ENCODE peak calls at places on chromosomes 5 and 9, in nine cellular contexts. M is neural progenitor cell; S is mesendoderm; C is heart left ventricle; L is tibial artery; F is CD4-positive, alpha-beta memory T cell; J is ovary; Q is brain microvascular endothelial cell; W is IMR-90. U is an unnamed sample.

GRCh38 chr9:87422999-87423398 is 74.7 kb upstream of the DAPK1 start:
- DNase-seq in W (no peak), C (no peak), J (no peak), M (no peak), Q (no peak), S (no peak), L (no peak), F (no peak), U (no peak)

GRCh38 chr9:130939405-130939941 is 426 bp upstream of the FIBCD1 start:
- DNase-seq in Q (no peak), S (peak; percentile 46), F (no peak), M (peak; percentile 91), J (no peak), C (no peak), L (no peak), W (peak; percentile 11), U (no peak)

GRCh38 chr5:53151713-53152458 is 42.3 kb upstream of the MOCS2 start:
- DNase-seq in M (no peak), W (peak; percentile 93), J (no peak), C (no peak), F (no peak), S (peak; percentile 3), Q (peak; percentile 93), L (peak; percentile 76), U (no peak)

GRCh38 chr9:86550411-86550810 is 196.2 kb upstream of the TUT7 start:
- DNase-seq in L (no peak), W (no peak), C (no peak), Q (no peak), S (no peak), J (no peak), F (no peak), M (no peak), U (no peak)

GRCh38 chr5:66891184-66891925 is 295.2 kb downstream of the MAST4 start:
- DNase-seq in Q (no peak), C (no peak), F (no peak), M (no peak), S (peak; percentile 49), L (no peak), W (peak; percentile 43), J (no peak), U (no peak)

GRCh38 chr9:113858282-113858681 is 17.8 kb upstream of the ZNF618 start:
- DNase-seq in F (no peak), J (no peak), C (no peak), Q (no peak), W (no peak), S (no peak), M (no peak), L (no peak), U (no peak)

GRCh38 chr9:112338561-112338960 is 5.1 kb upstream of the PTBP3 start:
- DNase-seq in W (peak; percentile 70), Q (peak; percentile 73), F (no peak), J (no peak), M (no peak), C (no peak), L (no peak), S (no peak), U (no peak)

GRCh38 chr5:154078305-154078704 is 39.5 kb downstream of the MFAP3 start:
- DNase-seq in Q (no peak), F (no peak), S (no peak), M (peak; percentile 31), J (no peak), C (no peak), L (no peak), W (no peak), U (no peak)

GRCh38 chr9:115008536-115008935 is 78.1 kb upstream of the TNFSF8 start:
- DNase-seq in L (no peak), F (no peak), W (peak; percentile 94), S (peak; percentile 78), C (no peak), M (peak; percentile 15), Q (peak; percentile 89), J (no peak), U (no peak)

GRCh38 chr9:107732781-107733529 is 243.4 kb upstream of the KLF4 start:
- DNase-seq in M (no peak), W (peak; percentile 73), Q (no peak), S (no peak), C (no peak), F (no peak), J (peak; percentile 58), L (peak; percentile 80), U (no peak)

GRCh38 chr5:66717455-66718373 is 121.5 kb downstream of the MAST4 start:
- DNase-seq in C (no peak), S (peak; percentile 52), J (no peak), M (no peak), F (no peak), W (no peak), L (no peak), Q (no peak), U (no peak)

GRCh38 chr5:13408616-13409015 is 535.9 kb downstream of the DNAH5 start:
- DNase-seq in M (no peak), C (no peak), J (no peak), Q (no peak), S (no peak), F (no peak), W (no peak), L (no peak), U (no peak)

GRCh38 chr5:78377718-78378105 is 17.3 kb downstream of the SCAMP1 start:
- DNase-seq in L (no peak), M (no peak), F (no peak), S (no peak), J (no peak), C (no peak), W (no peak), Q (no peak), U (no peak)

GRCh38 chr5:66232701-66233100 is 88.6 kb downstream of the SREK1 start:
- DNase-seq in L (no peak), C (no peak), F (no peak), M (no peak), Q (no peak), J (no peak), S (no peak), W (peak; percentile 55), U (no peak)

GRCh38 chr9:133945977-133946753 is 46.0 kb downstream of the VAV2 start:
- DNase-seq in Q (no peak), L (no peak), W (no peak), C (peak; percentile 50), M (no peak), F (no peak), S (no peak), J (peak; percentile 12), U (no peak)

GRCh38 chr9:98796364-98797101 is at the start of gene ANKS6:
- DNase-seq in L (peak; percentile 87), Q (peak; percentile 45), W (peak; percentile 65), C (peak; percentile 92), S (peak; percentile 84), M (peak; percentile 93), J (peak; percentile 90), F (peak; percentile 88), U (peak; percentile 72)

GRCh38 chr5:572398-573019 is 39.6 kb upstream of the CEP72 start:
- DNase-seq in W (no peak), M (no peak), Q (no peak), L (no peak), J (no peak), F (no peak), C (no peak), S (no peak), U (no peak)

GRCh38 chr5:571791-572190 is 40.3 kb upstream of the CEP72 start:
- DNase-seq in S (no peak), Q (no peak), J (no peak), M (no peak), F (no peak), C (no peak), L (no peak), W (no peak), U (no peak)

GRCh38 chr5:569358-569867 is 42.7 kb upstream of the CEP72 start:
- DNase-seq in W (no peak), S (no peak), M (no peak), L (no peak), C (no peak), Q (no peak), J (no peak), F (no peak), U (no peak)

GRCh38 chr5:569868-570361 is 42.2 kb upstream of the CEP72 start:
- DNase-seq in S (no peak), M (no peak), F (no peak), C (no peak), J (no peak), W (no peak), L (no peak), Q (no peak), U (no peak)

GRCh38 chr5:570886-571285 is 41.3 kb upstream of the CEP72 start:
- DNase-seq in W (no peak), L (no peak), F (no peak), C (no peak), J (no peak), Q (no peak), M (no peak), S (no peak), U (no peak)
- H3K27me3 ChIP-seq in W (peaks cover 60% of the 10 kb centered on the region), L (no peaks in the 10 kb centered on the region), F (no peaks in the 10 kb centered on the region), C (peaks cover 30% of the 10 kb centered on the region), J (no peaks in the 10 kb centered on the region), Q (peaks cover 11% of the 10 kb centered on the region), M (peaks cover 26% of the 10 kb centered on the region), S (no peaks in the 10 kb centered on the region), U (peaks cover 69% of the 10 kb centered on the region)

GRCh38 chr5:61253547-61253946 is 78.5 kb upstream of the ZSWIM6 start:
- DNase-seq in C (no peak), L (no peak), M (no peak), W (no peak), J (no peak), Q (no peak), F (no peak), S (no peak), U (no peak)
- H3K27me3 ChIP-seq in C (no peaks in the 10 kb centered on the region), L (no peaks in the 10 kb centered on the region), M (no peaks in the 10 kb centered on the region), W (no peaks in the 10 kb centered on the region), J (no peaks in the 10 kb centered on the region), Q (no peaks in the 10 kb centered on the region), F (peaks cover 3% of the 10 kb centered on the region), S (no peaks in the 10 kb centered on the region), U (no peaks in the 10 kb centered on the region)

DNA sequence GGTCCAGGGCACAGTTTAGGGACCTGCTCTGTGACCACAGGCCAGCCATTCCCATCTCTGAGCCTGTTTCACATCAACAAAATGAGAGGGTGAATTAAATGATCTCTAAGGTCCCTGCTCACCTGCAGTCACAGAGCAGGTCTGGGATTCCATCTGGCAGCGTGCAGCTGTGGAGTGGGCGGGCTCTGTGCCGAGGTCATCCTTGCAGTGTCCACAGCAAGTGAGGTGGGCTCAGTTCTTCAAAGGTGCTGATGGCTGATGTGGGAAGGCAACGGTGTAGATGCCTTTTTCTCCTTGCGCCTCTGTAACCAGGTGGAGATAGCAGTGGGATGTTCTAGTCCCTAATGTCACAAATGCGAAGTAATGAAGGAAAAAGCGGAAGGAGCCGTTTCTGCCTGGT is 11.9 kb downstream of the OR2V1 start:
- DNase-seq in M (no peak), F (no peak), S (no peak), W (no peak), J (no peak), C (no peak), Q (no peak), L (peak; percentile 17), U (no peak)
- H3K27me3 ChIP-seq in M (peaks cover 88% of the 10 kb centered on the region), F (peaks cover 14% of the 10 kb centered on the region), S (peaks cover 4% of the 10 kb centered on the region), W (peaks cover 12% of the 10 kb centered on the region), J (no peaks in the 10 kb centered on the region), C (peaks cover 65% of the 10 kb centered on the region), Q (peaks cover 10% of the 10 kb centered on the region), L (no peaks in the 10 kb centered on the region), U (peaks cover 77% of the 10 kb centered on the region)

DNA sequence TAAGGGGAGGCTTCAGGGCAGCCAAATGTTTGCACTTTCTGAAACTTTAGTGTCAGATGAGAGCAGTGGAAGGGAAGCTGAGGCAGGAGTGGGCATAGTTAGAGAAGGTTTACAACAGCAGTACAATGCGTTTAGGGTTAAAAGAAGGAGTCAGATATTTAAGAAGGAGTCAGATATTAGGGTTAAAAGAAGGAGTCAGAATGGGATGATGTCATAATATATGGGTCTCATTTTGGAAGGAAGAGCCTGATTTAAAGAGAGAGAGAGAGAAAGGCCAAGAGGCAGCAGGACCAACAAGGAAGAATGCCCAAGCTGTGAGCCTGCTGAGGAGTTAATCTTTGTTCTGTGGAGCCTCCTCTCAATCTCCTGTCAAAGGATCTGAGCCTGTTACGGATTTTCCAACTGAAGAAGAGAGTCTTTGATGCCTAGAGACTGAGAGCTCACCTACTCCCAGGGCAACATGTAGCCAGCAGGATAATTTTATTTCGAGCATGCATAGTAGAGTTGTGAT is 9.5 kb downstream of the ISL1 start:
- DNase-seq in L (no peak), Q (no peak), W (no peak), S (peak; percentile 66), M (peak; percentile 83), C (no peak), J (no peak), F (no peak), U (no peak)
- H3K27me3 ChIP-seq in L (no peaks in the 10 kb centered on the region), Q (peaks cover 31% of the 10 kb centered on the region), W (peaks cover 28% of the 10 kb centered on the region), S (peaks cover 8% of the 10 kb centered on the region), M (peaks cover 100% of the 10 kb centered on the region), C (peaks cover 83% of the 10 kb centered on the region), J (no peaks in the 10 kb centered on the region), F (no peaks in the 10 kb centered on the region), U (peaks cover 98% of the 10 kb centered on the region)

U was measured in dorsolateral prefrontal cortex.